ENCODE peak calls at places on chromosomes 7 and 10, in five cellular contexts. D is NB4, O is GM20000, T is neural progenitor cell, F is RWPE1. W is an unnamed sample.

GRCh38 chr10:102714621-102715455 is at the start of gene SFXN2:
- DNase-seq in D (peak; percentile 77), F (no peak), T (peak; percentile 76), O (no peak), W (peak; percentile 52)

GRCh38 chr7:85074-85945 is 107.1 kb upstream of the FAM20C start:
- DNase-seq in T (peak; percentile 61), D (no peak), O (no peak), F (no peak), W (no peak)

GRCh38 chr10:30420266-30420665 is 13.7 kb upstream of the MAP3K8 start:
- DNase-seq in O (no peak), D (no peak), T (no peak), F (no peak), W (no peak)

GRCh38 chr10:62548686-62549085 is 174.5 kb downstream of the ZNF365 start:
- DNase-seq in O (no peak), D (no peak), F (no peak), T (no peak), W (no peak)

GRCh38 chr10:132400547-132401151 is 3.6 kb downstream of the PWWP2B start:
- DNase-seq in F (no peak), O (no peak), T (no peak), D (no peak), W (no peak)

GRCh38 chr10:28432210-28432676 is 100.7 kb upstream of the WAC start:
- DNase-seq in O (peak; percentile 58), T (peak; percentile 83), F (peak; percentile 74), D (peak; percentile 69), W (peak; percentile 46)

GRCh38 chr10:104317195-104318095 is 20.8 kb downstream of the ITPRIP start:
- DNase-seq in T (no peak), F (no peak), D (no peak), O (no peak), W (no peak)

GRCh38 chr7:74044366-74045350 is 16.7 kb downstream of the ELN start:
- DNase-seq in T (no peak), F (no peak), D (peak; percentile 39), O (no peak), W (no peak)

GRCh38 chr7:106521115-106521514 is 139.8 kb downstream of the CCDC71L start:
- DNase-seq in T (no peak), F (no peak), D (no peak), O (peak; percentile 18), W (no peak)

GRCh38 chr10:118020365-118020764 is 26.4 kb downstream of the RAB11FIP2 start:
- DNase-seq in F (no peak), D (no peak), O (no peak), T (peak; percentile 50), W (no peak)

GRCh38 chr7:61576-62360 is 130.6 kb upstream of the FAM20C start:
- DNase-seq in F (no peak), O (no peak), D (no peak), T (no peak), W (no peak)

GRCh38 chr7:55365103-55365679 is at the start of gene LANCL2:
- DNase-seq in D (no peak), T (peak; percentile 85), O (peak; percentile 58), F (peak; percentile 21), W (peak; percentile 60)

GRCh38 chr10:122475130-122475529 is 13.8 kb downstream of the HTRA1 start:
- DNase-seq in D (no peak), O (no peak), T (no peak), F (no peak), W (no peak)

GRCh38 chr10:118669020-118669766 is 73.7 kb upstream of the PRLHR start:
- DNase-seq in F (no peak), D (peak; percentile 66), O (no peak), T (peak; percentile 51), W (no peak)

DNA sequence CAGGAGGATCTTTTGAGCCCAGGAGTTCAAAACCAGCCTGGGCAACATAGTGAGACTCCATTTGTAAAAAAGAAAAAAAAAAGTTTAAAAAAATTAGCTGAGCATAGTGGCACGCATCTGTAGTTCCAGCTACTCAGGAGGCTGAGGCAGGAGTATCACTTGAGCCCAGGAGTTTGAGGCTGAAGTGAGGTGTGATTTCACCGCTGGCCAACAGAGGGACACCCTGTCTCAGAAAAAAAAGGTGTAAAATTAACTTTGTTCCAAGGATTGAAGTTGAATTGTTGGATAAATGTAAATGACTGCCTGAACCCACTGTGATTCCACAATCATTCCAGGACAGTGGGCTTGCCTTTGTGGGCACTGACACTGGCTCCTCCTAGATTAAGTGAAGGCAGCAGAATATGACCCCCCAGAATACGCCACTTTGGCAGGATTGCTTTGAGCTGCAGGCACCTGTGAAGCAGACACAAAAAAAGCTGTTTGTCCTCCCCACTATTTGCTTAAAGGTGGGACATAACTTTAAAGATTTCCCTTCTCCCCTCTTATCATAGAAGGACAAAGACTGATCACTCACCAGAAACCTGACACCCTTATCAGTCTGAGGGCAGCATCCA is 57.2 kb upstream of the FOXI2 start:
- DNase-seq in O (no peak), T (peak; percentile 21), F (no peak), D (peak; percentile 8), W (no peak)
- TF ChIP-seq CTCF in O (no peak), T (peak; percentile 60), F (peak; percentile 44), D (peak; percentile 51), W (peak; percentile 48)

DNA sequence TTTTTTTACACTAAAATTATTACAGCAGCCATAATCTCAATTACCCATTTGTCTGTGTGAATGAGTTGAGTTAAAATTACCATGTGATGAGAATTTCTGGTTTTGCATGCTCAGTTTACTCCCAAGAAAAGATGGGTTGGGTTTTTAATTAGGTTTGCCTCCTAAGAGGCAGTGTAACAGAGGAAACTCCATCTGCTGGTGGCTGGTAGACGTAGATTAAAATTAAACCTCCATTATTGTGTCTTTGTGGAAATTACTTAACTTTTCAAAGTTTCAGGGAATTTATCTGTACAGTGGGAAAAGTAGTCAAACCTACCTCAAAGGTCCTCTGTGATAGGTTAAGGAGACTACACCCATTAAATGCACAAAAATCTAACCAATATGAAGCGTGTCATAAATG is 954.2 kb downstream of the PCDH15 start:
- DNase-seq in D (no peak), T (peak; percentile 28), O (no peak), F (no peak), W (no peak)
- TF ChIP-seq CTCF in D (no peak), T (peak; percentile 49), O (no peak), F (no peak), W (no peak)

GRCh38 chr10:71835671-71836593 is 15.1 kb downstream of the PSAP start:
- DNase-seq in F (no peak), T (peak; percentile 34), O (peak; percentile 88), D (peak; percentile 98), W (peak; percentile 48)
- TF ChIP-seq CTCF in F (no peak), T (no peak), O (no peak), D (no peak), W (no peak)

DNA sequence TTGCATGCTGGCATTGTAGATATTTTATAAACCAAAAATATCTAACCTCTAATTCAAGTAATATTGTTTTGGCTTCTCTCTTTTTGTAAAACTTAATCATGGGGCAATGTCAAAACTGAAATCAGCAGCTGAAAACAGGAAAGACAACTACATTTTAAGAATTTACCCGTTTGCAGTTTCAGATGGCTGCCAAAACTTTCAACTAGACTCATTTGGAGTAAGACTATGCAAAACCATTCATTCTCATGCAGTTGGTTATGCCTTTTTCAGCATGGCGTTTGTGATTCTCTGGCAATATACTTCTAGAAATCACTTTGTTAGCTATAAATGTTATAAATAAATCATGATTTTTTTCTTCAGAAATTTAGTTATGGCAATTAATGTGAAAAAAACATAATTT is 116.3 kb downstream of the ITGB8 start:
- DNase-seq in O (no peak), D (no peak), T (no peak), F (no peak), W (no peak)
- TF ChIP-seq CTCF in O (no peak), D (no peak), T (no peak), F (no peak), W (no peak)

GRCh38 chr7:19991936-19992335 is 218.5 kb upstream of the TMEM196 start:
- DNase-seq in O (no peak), D (no peak), F (no peak), T (no peak), W (no peak)
- TF ChIP-seq CTCF in O (no peak), D (no peak), F (no peak), T (no peak), W (no peak)

W was measured in nephron progenitor cell.